ENCODE peak calls at places on chromosome 5, in eight cellular contexts. Y, C, J, O, L, U, A and H are unnamed samples.

GRCh38 chr5:150905312-150905683 is 518 bp upstream of the ZNF300 start:
- DNase-seq in C (no peak), U (no peak), Y (no peak), J (no peak), O (no peak), L (no peak), A (no peak), H (no peak)

GRCh38 chr5:135269224-135269623 is 129.8 kb downstream of the MACROH2A1 start:
- DNase-seq in L (no peak), A (no peak), C (peak), U (no peak), O (no peak), J (no peak), Y (no peak), H (no peak)

GRCh38 chr5:154456540-154456939 is 10.7 kb downstream of the SAP30L start:
- DNase-seq in U (no peak), L (no peak), J (no peak), C (no peak), O (no peak), Y (no peak), A (no peak), H (no peak)

GRCh38 chr5:143054480-143054941 is 284.3 kb downstream of the ARHGAP26 start:
- DNase-seq in L (no peak), A (no peak), J (peak), U (peak), C (peak), O (peak), Y (no peak), H (no peak)

GRCh38 chr5:88142801-88143692 is 125.6 kb downstream of the TMEM161B start:
- DNase-seq in J (no peak), A (no peak), L (peak), Y (no peak), C (peak), O (no peak), U (no peak), H (peak)

GRCh38 chr5:60295423-60295822 is 401.9 kb upstream of the PDE4D start:
- DNase-seq in Y (no peak), A (no peak), U (peak), J (no peak), L (peak), O (no peak), C (peak), H (peak)

GRCh38 chr5:95669540-95669939 is 13.3 kb downstream of the SPATA9 start:
- DNase-seq in L (no peak), O (no peak), Y (no peak), U (no peak), A (no peak), J (no peak), C (peak), H (no peak)

GRCh38 chr5:32865475-32865874 is 154.4 kb downstream of the NPR3 start:
- DNase-seq in L (no peak), Y (no peak), A (no peak), U (no peak), J (no peak), O (no peak), C (peak), H (no peak)

GRCh38 chr5:154131817-154132216 is 58.7 kb upstream of the GALNT10 start:
- DNase-seq in O (no peak), Y (no peak), U (no peak), C (no peak), J (no peak), A (no peak), L (no peak), H (no peak)

GRCh38 chr5:149439899-149440655 is 61.0 kb upstream of the IL17B start:
- DNase-seq in U (no peak), Y (peak), C (peak), J (peak), L (no peak), A (no peak), O (no peak), H (no peak)

GRCh38 chr5:167128581-167128980 is 1162.9 kb upstream of the WWC1 start:
- DNase-seq in L (no peak), A (no peak), C (no peak), U (no peak), Y (no peak), J (no peak), O (no peak), H (no peak)

GRCh38 chr5:76325876-76326491 is 77.1 kb upstream of the IQGAP2 start:
- DNase-seq in C (no peak), O (peak), L (no peak), Y (no peak), J (peak), U (no peak), A (no peak), H (no peak)

GRCh38 chr5:109485030-109485429 is 75.3 kb upstream of the PJA2 start:
- DNase-seq in L (no peak), C (peak), O (no peak), J (no peak), A (no peak), U (no peak), Y (peak), H (no peak)

GRCh38 chr5:76524872-76525271 is 98.3 kb downstream of the F2RL2 start:
- DNase-seq in Y (no peak), U (peak), A (no peak), O (no peak), L (no peak), J (no peak), C (peak), H (no peak)

GRCh38 chr5:92144824-92145223 is 761.7 kb upstream of the ARRDC3 start:
- DNase-seq in Y (no peak), J (no peak), O (no peak), A (no peak), C (no peak), L (no peak), U (no peak), H (no peak)

GRCh38 chr5:106737111-106737510 is 933.6 kb downstream of the EFNA5 start:
- DNase-seq in C (no peak), J (no peak), O (no peak), U (no peak), A (no peak), L (no peak), Y (no peak), H (no peak)

GRCh38 chr5:141697586-141697985 is 15.6 kb upstream of the ARAP3 start:
- DNase-seq in C (no peak), U (no peak), J (no peak), Y (no peak), O (no peak), A (no peak), L (no peak), H (no peak)

GRCh38 chr5:116554764-116555163 is 19.9 kb downstream of the SEMA6A start:
- DNase-seq in Y (peak), C (no peak), J (no peak), U (no peak), A (no peak), L (no peak), O (no peak), H (no peak)

GRCh38 chr5:95863383-95863757 is 40.8 kb upstream of the GLRX start:
- DNase-seq in C (no peak), U (peak), L (no peak), Y (no peak), J (no peak), A (no peak), O (no peak), H (no peak)

GRCh38 chr5:180785151-180785781 is 17.3 kb downstream of the MGAT1 start:
- DNase-seq in C (peak), A (no peak), Y (no peak), O (no peak), U (no peak), L (no peak), J (no peak), H (no peak)

GRCh38 chr5:136613243-136613642 is 247.9 kb upstream of the TRPC7 start:
- DNase-seq in A (no peak), J (no peak), U (no peak), Y (no peak), C (peak), O (no peak), L (no peak), H (no peak)

GRCh38 chr5:181120311-181120710 is 10.7 kb downstream of the OR2V1 start:
- DNase-seq in J (no peak), L (no peak), O (no peak), A (no peak), Y (no peak), C (peak), U (no peak), H (no peak)

GRCh38 chr5:148843510-148844318 is 17.3 kb downstream of the ADRB2 start:
- DNase-seq in C (peak), Y (no peak), A (no peak), O (no peak), L (no peak), J (no peak), U (no peak), H (no peak)